ENCODE peak calls at places on chromosomes 1 and 21, in five cellular contexts. One of them, this sample, is unnamed.

GRCh38 chr1:109887890-109888289 is 22.8 kb upstream of the CSF1 start:
- DNase-seq in stimulated activated CD4-positive, alpha-beta T cell treated with anti-CD3 and anti-CD28 coated beads, Interleukin-4, amount 100 ng/mL, for 24 hours: no peak
- DNase-seq in NCI-H2081: no peak
- DNase-seq in GM04504: no peak
- DNase-seq in anterior cingulate cortex: no peak
- DNase-seq in this sample: no peak

GRCh38 chr1:43177691-43178090 is 5.6 kb downstream of the CFAP57 start:
- DNase-seq in stimulated activated CD4-positive, alpha-beta T cell treated with anti-CD3 and anti-CD28 coated beads, Interleukin-4, amount 100 ng/mL, for 24 hours: no peak
- DNase-seq in NCI-H2081: no peak
- DNase-seq in GM04504: no peak
- DNase-seq in anterior cingulate cortex: no peak
- DNase-seq in this sample: no peak

GRCh38 chr21:45699966-45700365 is 56.4 kb downstream of the PCBP3 start:
- DNase-seq in stimulated activated CD4-positive, alpha-beta T cell treated with anti-CD3 and anti-CD28 coated beads, Interleukin-4, amount 100 ng/mL, for 24 hours: no peak
- DNase-seq in NCI-H2081: no peak
- DNase-seq in GM04504: peak; percentile 55
- DNase-seq in anterior cingulate cortex: no peak
- DNase-seq in this sample: no peak

GRCh38 chr1:240491156-240491555 is 120.8 kb downstream of the GREM2 start:
- DNase-seq in stimulated activated CD4-positive, alpha-beta T cell treated with anti-CD3 and anti-CD28 coated beads, Interleukin-4, amount 100 ng/mL, for 24 hours: no peak
- DNase-seq in NCI-H2081: peak; percentile 16
- DNase-seq in GM04504: no peak
- DNase-seq in anterior cingulate cortex: no peak
- DNase-seq in this sample: no peak

GRCh38 chr1:63774617-63775417 is 1.0 kb downstream of the ROR1 start:
- DNase-seq in stimulated activated CD4-positive, alpha-beta T cell treated with anti-CD3 and anti-CD28 coated beads, Interleukin-4, amount 100 ng/mL, for 24 hours: no peak
- DNase-seq in NCI-H2081: peak; percentile 43
- DNase-seq in GM04504: no peak
- DNase-seq in anterior cingulate cortex: peak; percentile 1
- DNase-seq in this sample: peak; percentile 48

GRCh38 chr1:172478485-172478884 is 34.6 kb upstream of the PIGC start:
- DNase-seq in stimulated activated CD4-positive, alpha-beta T cell treated with anti-CD3 and anti-CD28 coated beads, Interleukin-4, amount 100 ng/mL, for 24 hours: no peak
- DNase-seq in NCI-H2081: no peak
- DNase-seq in GM04504: no peak
- DNase-seq in anterior cingulate cortex: no peak
- DNase-seq in this sample: no peak

GRCh38 chr1:109983380-109984189 is 980 bp upstream of the AHCYL1 start:
- DNase-seq in stimulated activated CD4-positive, alpha-beta T cell treated with anti-CD3 and anti-CD28 coated beads, Interleukin-4, amount 100 ng/mL, for 24 hours: no peak
- DNase-seq in NCI-H2081: no peak
- DNase-seq in GM04504: no peak
- DNase-seq in anterior cingulate cortex: no peak
- DNase-seq in this sample: no peak

GRCh38 chr1:18635070-18635577 is 4.5 kb downstream of the PAX7 start:
- DNase-seq in stimulated activated CD4-positive, alpha-beta T cell treated with anti-CD3 and anti-CD28 coated beads, Interleukin-4, amount 100 ng/mL, for 24 hours: no peak
- DNase-seq in NCI-H2081: no peak
- DNase-seq in GM04504: no peak
- DNase-seq in anterior cingulate cortex: no peak
- DNase-seq in this sample: no peak

GRCh38 chr1:53190210-53190611 is 6.4 kb upstream of the CPT2 start:
- DNase-seq in stimulated activated CD4-positive, alpha-beta T cell treated with anti-CD3 and anti-CD28 coated beads, Interleukin-4, amount 100 ng/mL, for 24 hours: no peak
- DNase-seq in NCI-H2081: no peak
- DNase-seq in GM04504: no peak
- DNase-seq in anterior cingulate cortex: no peak
- DNase-seq in this sample: no peak

GRCh38 chr21:41903559-41904351 is 24.6 kb upstream of the PRDM15 start:
- DNase-seq in stimulated activated CD4-positive, alpha-beta T cell treated with anti-CD3 and anti-CD28 coated beads, Interleukin-4, amount 100 ng/mL, for 24 hours: no peak
- DNase-seq in NCI-H2081: no peak
- DNase-seq in GM04504: no peak
- DNase-seq in anterior cingulate cortex: no peak
- DNase-seq in this sample: no peak

GRCh38 chr21:16372546-16372945 is 642.8 kb downstream of the USP25 start:
- DNase-seq in stimulated activated CD4-positive, alpha-beta T cell treated with anti-CD3 and anti-CD28 coated beads, Interleukin-4, amount 100 ng/mL, for 24 hours: no peak
- DNase-seq in NCI-H2081: no peak
- DNase-seq in GM04504: no peak
- DNase-seq in anterior cingulate cortex: no peak
- DNase-seq in this sample: no peak

GRCh38 chr21:36747114-36747814 is 48.3 kb downstream of the SIM2 start:
- DNase-seq in stimulated activated CD4-positive, alpha-beta T cell treated with anti-CD3 and anti-CD28 coated beads, Interleukin-4, amount 100 ng/mL, for 24 hours: no peak
- DNase-seq in NCI-H2081: no peak
- DNase-seq in GM04504: no peak
- DNase-seq in anterior cingulate cortex: no peak
- DNase-seq in this sample: no peak